ENCODE peak calls at places on chromosomes 2 and 18, in ten cellular contexts. O is tibial nerve, J is cardiac muscle cell, V is HFF-Myc, G is kidney, Z is GM20000, Y is brain microvascular endothelial cell, Q is omental fat pad, B is fibroblast of lung, R is foreskin fibroblast. A is an unnamed sample.

GRCh38 chr18:12377556-12378553 is 828 bp upstream of the AFG3L2 start:
- DNase-seq in O (no peak), J (no peak), V (no peak), G (no peak), Z (no peak), Y (no peak), Q (no peak), B (peak; percentile 97), R (no peak), A (no peak)

GRCh38 chr2:20868377-20868776 is 45.5 kb upstream of the LDAH start:
- DNase-seq in O (no peak), J (no peak), V (no peak), G (no peak), Z (peak; percentile 70), Y (no peak), Q (no peak), B (no peak), R (no peak), A (no peak)

GRCh38 chr2:233248999-233249398 is 2.5 kb upstream of the ATG16L1 start:
- DNase-seq in O (no peak), J (no peak), V (no peak), G (no peak), Z (no peak), Y (no peak), Q (no peak), B (no peak), R (no peak), A (no peak)

GRCh38 chr2:143426296-143426695 is 297.1 kb downstream of the ARHGAP15 start:
- DNase-seq in O (no peak), J (no peak), V (no peak), G (no peak), Z (no peak), Y (peak; percentile 97), Q (no peak), B (peak; percentile 94), R (peak; percentile 72), A (no peak)

GRCh38 chr2:188306271-188306670 is 14.6 kb downstream of the GULP1 start:
- DNase-seq in O (no peak), J (no peak), V (no peak), G (no peak), Z (no peak), Y (no peak), Q (no peak), B (no peak), R (no peak), A (no peak)

GRCh38 chr2:173150087-173150486 is 74.4 kb downstream of the MAP3K20 start:
- DNase-seq in O (no peak), J (no peak), V (no peak), G (no peak), Z (no peak), Y (peak; percentile 41), Q (no peak), B (peak; percentile 86), R (peak; percentile 72), A (no peak)

GRCh38 chr2:238895901-238896600 is 48.2 kb downstream of the TWIST2 start:
- DNase-seq in O (peak; percentile 51), J (no peak), V (peak; percentile 88), G (peak; percentile 91), Z (no peak), Y (peak; percentile 55), Q (no peak), B (peak; percentile 95), R (peak; percentile 98), A (no peak)

GRCh38 chr2:207163053-207163814 is 2.5 kb downstream of the KLF7 start:
- DNase-seq in O (no peak), J (no peak), V (peak; percentile 72), G (peak; percentile 61), Z (no peak), Y (peak; percentile 81), Q (no peak), B (peak; percentile 96), R (peak; percentile 87), A (no peak)

GRCh38 chr2:59528525-59528924 is 1024.9 kb downstream of the BCL11A start:
- DNase-seq in O (no peak), J (no peak), V (no peak), G (no peak), Z (no peak), Y (no peak), Q (no peak), B (no peak), R (no peak), A (no peak)

GRCh38 chr2:154261473-154262027 is 389.8 kb downstream of the GALNT13 start:
- DNase-seq in O (no peak), J (no peak), V (no peak), G (no peak), Z (no peak), Y (no peak), Q (no peak), B (no peak), R (no peak), A (no peak)

DNA sequence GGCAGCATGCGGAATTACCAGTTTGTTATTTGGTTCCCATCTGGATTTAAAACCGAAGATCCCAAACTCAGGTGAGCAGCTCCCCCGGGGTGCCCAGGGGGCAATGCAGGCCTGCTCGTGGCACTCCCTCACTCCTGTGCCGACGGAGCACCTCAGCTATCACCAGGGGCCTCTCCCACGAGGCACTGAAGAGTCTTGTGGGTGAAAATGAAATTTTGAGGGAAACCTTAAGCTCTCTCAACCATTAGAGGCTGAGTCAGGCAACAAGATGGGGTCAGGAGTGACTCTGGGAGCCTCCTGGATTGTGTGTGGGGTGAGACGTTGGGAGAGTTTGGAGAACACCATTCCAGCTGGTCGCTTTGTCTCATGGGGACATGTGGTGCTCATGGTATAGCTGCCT is 189.0 kb downstream of the PRKCE start:
- DNase-seq in O (no peak), J (no peak), V (no peak), G (no peak), Z (peak; percentile 38), Y (no peak), Q (no peak), B (no peak), R (no peak), A (no peak)
- TF ChIP-seq CTCF in O (no peak), J (no peak), V (no peak), G (no peak), Z (no peak), Y (no peak), Q (no peak), B (no peak), R (no peak), A (no peak)

GRCh38 chr18:57437433-57437781 is 2.2 kb downstream of the ONECUT2 start:
- DNase-seq in O (no peak), J (no peak), V (no peak), G (peak; percentile 45), Z (peak; percentile 29), Y (no peak), Q (no peak), B (no peak), R (no peak), A (no peak)
- TF ChIP-seq CTCF in O (no peak), J (no peak), V (no peak), G (no peak), Z (no peak), Y (no peak), Q (no peak), B (no peak), R (no peak), A (no peak)

GRCh38 chr2:215274829-215275228 is 37.0 kb upstream of the ATIC start:
- DNase-seq in O (no peak), J (no peak), V (no peak), G (no peak), Z (no peak), Y (no peak), Q (no peak), B (no peak), R (no peak), A (no peak)

GRCh38 chr2:215269397-215270117 is 42.3 kb upstream of the ATIC start:
- DNase-seq in O (peak; percentile 30), J (peak; percentile 82), V (peak; percentile 63), G (no peak), Z (peak; percentile 54), Y (peak; percentile 74), Q (no peak), B (peak; percentile 74), R (peak; percentile 83), A (peak; percentile 26)

GRCh38 chr2:215272918-215273317 is 38.9 kb upstream of the ATIC start:
- DNase-seq in O (no peak), J (no peak), V (no peak), G (no peak), Z (no peak), Y (no peak), Q (no peak), B (no peak), R (no peak), A (no peak)

GRCh38 chr2:215271466-215271865 is 40.4 kb upstream of the ATIC start:
- DNase-seq in O (no peak), J (no peak), V (no peak), G (no peak), Z (no peak), Y (no peak), Q (no peak), B (no peak), R (no peak), A (no peak)

GRCh38 chr2:215270118-215270451 is 41.8 kb upstream of the ATIC start:
- DNase-seq in O (no peak), J (no peak), V (no peak), G (no peak), Z (no peak), Y (no peak), Q (no peak), B (no peak), R (no peak), A (no peak)
- TF ChIP-seq CTCF in O (no peak), J (no peak), V (no peak), G (no peak), Z (no peak), Y (no peak), Q (no peak), B (no peak), R (no peak), A (peak; percentile 52)

GRCh38 chr18:8458546-8459215 is 150.6 kb upstream of the RAB12 start:
- DNase-seq in O (no peak), J (no peak), V (no peak), G (no peak), Z (no peak), Y (no peak), Q (no peak), B (no peak), R (no peak), A (no peak)

GRCh38 chr18:8462651-8463185 is 146.5 kb upstream of the RAB12 start:
- DNase-seq in O (no peak), J (no peak), V (no peak), G (no peak), Z (no peak), Y (no peak), Q (no peak), B (no peak), R (no peak), A (no peak)

GRCh38 chr18:8461544-8461943 is 147.7 kb upstream of the RAB12 start:
- DNase-seq in O (no peak), J (no peak), V (no peak), G (no peak), Z (no peak), Y (no peak), Q (no peak), B (no peak), R (no peak), A (no peak)

GRCh38 chr18:8455661-8456614 is 153.3 kb upstream of the RAB12 start:
- DNase-seq in O (no peak), J (no peak), V (no peak), G (no peak), Z (no peak), Y (no peak), Q (no peak), B (no peak), R (no peak), A (no peak)

DNA sequence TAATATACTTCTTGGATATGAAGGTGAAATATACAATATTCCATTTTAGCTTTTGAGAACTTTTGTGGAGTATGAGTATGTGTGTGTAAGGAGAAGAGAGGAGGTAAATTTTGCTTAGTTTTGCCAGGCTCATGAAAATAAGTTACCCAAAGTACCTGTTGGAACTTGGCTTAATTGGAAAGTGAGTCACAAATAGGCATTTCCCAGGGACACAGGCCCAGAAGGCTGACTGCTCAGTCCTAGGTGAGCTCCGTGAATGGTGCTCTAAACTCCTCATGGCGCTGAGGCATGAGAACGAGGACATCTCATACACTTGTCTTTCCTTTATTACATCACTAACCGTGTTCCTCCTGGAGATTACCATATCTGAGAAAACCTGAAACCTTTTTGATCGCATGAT is 148.5 kb upstream of the RAB12 start:
- DNase-seq in O (no peak), J (no peak), V (no peak), G (no peak), Z (no peak), Y (no peak), Q (no peak), B (no peak), R (no peak), A (no peak)
- TF ChIP-seq CTCF in O (no peak), J (no peak), V (no peak), G (no peak), Z (no peak), Y (no peak), Q (no peak), B (no peak), R (no peak), A (no peak)